ENCODE peak calls at places on chromosomes 4 and X, in four cellular contexts. One of them, this sample, is unnamed. For H3K4me1, the result is how much of the 10 kb centered on the place peaks cover.

GRCh38 chr4:176845636-176846035 is 52.9 kb upstream of the VEGFC start:
- DNase-seq in tibial nerve: no peak
- DNase-seq in cardiac muscle cell: no peak
- DNase-seq in CD8-positive, alpha-beta memory T cell: no peak
- DNase-seq in this sample: no peak

GRCh38 chrX:46687619-46688018 is 71.3 kb downstream of the SLC9A7 start:
- DNase-seq in CD8-positive, alpha-beta memory T cell: no peak
- DNase-seq in cardiac muscle cell: peak
- DNase-seq in tibial nerve: no peak
- DNase-seq in this sample: no peak

GRCh38 chrX:51776851-51777250 is 33.6 kb downstream of the GSPT2 start:
- DNase-seq in tibial nerve: no peak
- DNase-seq in CD8-positive, alpha-beta memory T cell: no peak
- DNase-seq in cardiac muscle cell: no peak
- DNase-seq in this sample: peak

GRCh38 chr4:61201562-61202099 is 1.5 kb downstream of the ADGRL3 start:
- DNase-seq in tibial nerve: no peak
- DNase-seq in CD8-positive, alpha-beta memory T cell: no peak
- DNase-seq in cardiac muscle cell: peak
- DNase-seq in this sample: peak

GRCh38 chr4:103026868-103027267 is 7.4 kb upstream of the SLC9B1 start:
- DNase-seq in tibial nerve: no peak
- DNase-seq in CD8-positive, alpha-beta memory T cell: no peak
- DNase-seq in cardiac muscle cell: no peak
- DNase-seq in this sample: no peak

GRCh38 chr4:176288020-176288419 is 19.0 kb upstream of the ASB5 start:
- DNase-seq in CD8-positive, alpha-beta memory T cell: no peak
- DNase-seq in cardiac muscle cell: no peak
- DNase-seq in tibial nerve: no peak
- DNase-seq in this sample: no peak

GRCh38 chr4:113003841-113004240 is 45.6 kb upstream of the ANK2 start:
- DNase-seq in cardiac muscle cell: no peak
- DNase-seq in CD8-positive, alpha-beta memory T cell: no peak
- DNase-seq in tibial nerve: no peak
- DNase-seq in this sample: no peak

GRCh38 chrX:47229427-47229826 is 3.4 kb upstream of the USP11 start:
- DNase-seq in cardiac muscle cell: no peak
- DNase-seq in CD8-positive, alpha-beta memory T cell: no peak
- DNase-seq in tibial nerve: no peak
- DNase-seq in this sample: no peak

GRCh38 chr4:37132351-37132989 is 112.1 kb upstream of the NWD2 start:
- DNase-seq in tibial nerve: no peak
- DNase-seq in CD8-positive, alpha-beta memory T cell: no peak
- DNase-seq in cardiac muscle cell: no peak
- DNase-seq in this sample: no peak

GRCh38 chr4:89486042-89486441 is 178.4 kb upstream of the GPRIN3 start:
- DNase-seq in tibial nerve: no peak
- DNase-seq in CD8-positive, alpha-beta memory T cell: no peak
- DNase-seq in cardiac muscle cell: peak
- DNase-seq in this sample: no peak

GRCh38 chr4:38837849-38838248 is 18.8 kb downstream of the TLR6 start:
- DNase-seq in CD8-positive, alpha-beta memory T cell: no peak
- DNase-seq in cardiac muscle cell: peak
- DNase-seq in tibial nerve: no peak
- DNase-seq in this sample: no peak

GRCh38 chrX:39443240-39443639 is 642.0 kb downstream of the MID1IP1 start:
- DNase-seq in cardiac muscle cell: no peak
- DNase-seq in CD8-positive, alpha-beta memory T cell: no peak
- DNase-seq in tibial nerve: no peak
- DNase-seq in this sample: no peak

GRCh38 chr4:20126906-20127305 is 124.8 kb upstream of the SLIT2 start:
- DNase-seq in tibial nerve: no peak
- DNase-seq in CD8-positive, alpha-beta memory T cell: no peak
- DNase-seq in cardiac muscle cell: no peak
- DNase-seq in this sample: no peak

GRCh38 chrX:106734827-106735226 is 8.3 kb downstream of the RNF128 start:
- DNase-seq in tibial nerve: no peak
- DNase-seq in cardiac muscle cell: no peak
- DNase-seq in CD8-positive, alpha-beta memory T cell: no peak
- DNase-seq in this sample: no peak

GRCh38 chr4:2047031-2047660 is 12.0 kb upstream of the NAT8L start:
- DNase-seq in cardiac muscle cell: no peak
- DNase-seq in CD8-positive, alpha-beta memory T cell: peak
- DNase-seq in tibial nerve: no peak
- DNase-seq in this sample: no peak

GRCh38 chrX:50430917-50431316 is 39.7 kb downstream of the DGKK start:
- DNase-seq in cardiac muscle cell: no peak
- DNase-seq in tibial nerve: no peak
- DNase-seq in CD8-positive, alpha-beta memory T cell: no peak
- DNase-seq in this sample: no peak

GRCh38 chr4:112284166-112284565 is 1.5 kb downstream of the TIFA start:
- DNase-seq in cardiac muscle cell: peak
- DNase-seq in CD8-positive, alpha-beta memory T cell: no peak
- DNase-seq in tibial nerve: no peak
- DNase-seq in this sample: no peak

GRCh38 chr4:24105183-24106039 is 215.6 kb upstream of the PPARGC1A start:
- DNase-seq in cardiac muscle cell: peak
- DNase-seq in CD8-positive, alpha-beta memory T cell: no peak
- DNase-seq in tibial nerve: no peak
- DNase-seq in this sample: no peak

GRCh38 chr4:140497776-140498636 is at the start of gene MGAT4D:
- DNase-seq in tibial nerve: no peak
- DNase-seq in cardiac muscle cell: peak
- DNase-seq in CD8-positive, alpha-beta memory T cell: no peak
- DNase-seq in this sample: peak

GRCh38 chrX:49230500-49231232 is 2.5 kb downstream of the CACNA1F start:
- DNase-seq in cardiac muscle cell: no peak
- DNase-seq in tibial nerve: no peak
- DNase-seq in CD8-positive, alpha-beta memory T cell: peak
- DNase-seq in this sample: peak

DNA sequence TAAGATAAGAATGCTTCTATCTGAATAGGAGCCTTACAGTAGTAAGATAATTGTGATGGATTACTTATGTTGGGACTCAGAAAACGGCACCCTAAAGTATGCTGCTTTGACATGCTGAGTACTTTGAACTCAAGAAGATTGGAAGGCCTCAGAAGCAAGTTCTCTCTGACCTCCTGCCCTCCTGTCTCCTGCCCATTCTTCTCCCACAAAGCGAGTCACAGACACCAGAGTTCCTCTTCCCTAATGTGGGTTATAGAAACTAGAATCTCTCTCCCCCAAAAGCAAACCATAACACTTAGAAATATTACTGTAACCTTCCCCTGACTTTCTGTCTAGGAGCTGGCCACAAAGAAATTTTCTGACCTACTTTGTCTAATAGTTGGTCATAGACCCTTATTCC is 76.5 kb downstream of the DDIT4L start:
- DNase-seq in CD8-positive, alpha-beta memory T cell: no peak
- DNase-seq in tibial nerve: no peak
- DNase-seq in cardiac muscle cell: no peak
- DNase-seq in this sample: no peak
- H3K4me1 ChIP-seq in CD8-positive, alpha-beta memory T cell: under half
- H3K4me1 ChIP-seq in tibial nerve: under half
- H3K4me1 ChIP-seq in cardiac muscle cell: under half
- H3K4me1 ChIP-seq in this sample: under half

DNA sequence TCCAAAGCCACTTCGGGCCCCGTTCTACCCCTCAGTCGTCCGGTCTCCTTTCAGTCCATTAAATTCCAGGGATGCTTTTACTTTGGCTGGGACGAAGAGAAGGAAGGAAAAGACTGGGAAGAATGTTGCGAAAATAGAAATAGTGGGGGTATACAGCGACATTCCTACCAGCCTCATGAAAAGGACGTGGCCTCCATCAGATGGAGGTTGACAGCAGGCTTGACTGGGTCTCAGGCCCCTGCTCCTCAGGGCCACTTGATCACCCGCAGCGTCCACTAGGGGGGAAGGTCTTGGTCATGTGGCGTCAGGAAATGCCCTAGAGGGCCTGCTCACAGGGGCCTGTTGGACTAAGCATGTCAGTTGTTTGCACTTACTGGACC is 671 bp upstream of the ANKRD50 start:
- DNase-seq in tibial nerve: peak
- DNase-seq in CD8-positive, alpha-beta memory T cell: peak
- DNase-seq in cardiac muscle cell: peak
- DNase-seq in this sample: peak
- H3K4me1 ChIP-seq in tibial nerve: under half
- H3K4me1 ChIP-seq in CD8-positive, alpha-beta memory T cell: under half
- H3K4me1 ChIP-seq in cardiac muscle cell: under half
- H3K4me1 ChIP-seq in this sample: under half

DNA sequence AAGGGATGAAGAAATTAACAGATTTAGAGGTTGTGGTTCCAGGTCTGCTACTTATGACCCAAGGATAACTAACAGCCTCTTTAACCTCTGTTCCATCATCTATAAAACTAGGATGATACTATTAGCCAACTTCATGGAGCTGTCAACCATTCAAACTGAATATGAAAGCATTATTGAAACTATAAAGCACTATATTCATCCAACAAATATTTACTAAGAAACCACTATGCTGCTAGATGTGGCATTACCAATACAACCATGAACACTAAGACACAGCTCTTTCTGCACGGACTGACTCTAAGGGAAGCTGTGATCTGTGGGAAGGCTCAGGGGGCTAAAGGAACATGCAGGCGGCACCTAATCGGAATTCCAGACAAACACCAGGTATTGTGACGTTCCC is 66.0 kb downstream of the APBB2 start:
- DNase-seq in tibial nerve: no peak
- DNase-seq in cardiac muscle cell: no peak
- DNase-seq in CD8-positive, alpha-beta memory T cell: no peak
- DNase-seq in this sample: no peak
- H3K4me1 ChIP-seq in tibial nerve: under half
- H3K4me1 ChIP-seq in cardiac muscle cell: under half
- H3K4me1 ChIP-seq in CD8-positive, alpha-beta memory T cell: under half
- H3K4me1 ChIP-seq in this sample: under half

GRCh38 chr4:183139058-183139740 is 40.1 kb downstream of the WWC2 start:
- DNase-seq in cardiac muscle cell: no peak
- DNase-seq in CD8-positive, alpha-beta memory T cell: no peak
- DNase-seq in tibial nerve: no peak
- DNase-seq in this sample: no peak
- H3K4me1 ChIP-seq in cardiac muscle cell: under half
- H3K4me1 ChIP-seq in CD8-positive, alpha-beta memory T cell: under half
- H3K4me1 ChIP-seq in tibial nerve: under half
- H3K4me1 ChIP-seq in this sample: under half

GRCh38 chr4:169254546-169254983 is 16.2 kb downstream of the SH3RF1 start:
- DNase-seq in cardiac muscle cell: peak
- DNase-seq in tibial nerve: no peak
- DNase-seq in CD8-positive, alpha-beta memory T cell: no peak
- DNase-seq in this sample: peak
- H3K4me1 ChIP-seq in cardiac muscle cell: under half
- H3K4me1 ChIP-seq in tibial nerve: under half
- H3K4me1 ChIP-seq in CD8-positive, alpha-beta memory T cell: under half
- H3K4me1 ChIP-seq in this sample: half or more

GRCh38 chr4:183140911-183141320 is 41.9 kb downstream of the WWC2 start:
- DNase-seq in CD8-positive, alpha-beta memory T cell: no peak
- DNase-seq in cardiac muscle cell: peak
- DNase-seq in tibial nerve: no peak
- DNase-seq in this sample: no peak

GRCh38 chr4:183139972-183140570 is 41.0 kb downstream of the WWC2 start:
- DNase-seq in tibial nerve: no peak
- DNase-seq in cardiac muscle cell: no peak
- DNase-seq in CD8-positive, alpha-beta memory T cell: no peak
- DNase-seq in this sample: no peak

GRCh38 chr4:183145773-183146172 is 46.7 kb downstream of the WWC2 start:
- DNase-seq in cardiac muscle cell: no peak
- DNase-seq in CD8-positive, alpha-beta memory T cell: no peak
- DNase-seq in tibial nerve: no peak
- DNase-seq in this sample: no peak

GRCh38 chr4:183141997-183142396 is 42.9 kb downstream of the WWC2 start:
- DNase-seq in cardiac muscle cell: no peak
- DNase-seq in tibial nerve: no peak
- DNase-seq in CD8-positive, alpha-beta memory T cell: no peak
- DNase-seq in this sample: no peak

GRCh38 chr4:183142566-183143545 is 43.8 kb downstream of the WWC2 start:
- DNase-seq in cardiac muscle cell: peak
- DNase-seq in tibial nerve: no peak
- DNase-seq in CD8-positive, alpha-beta memory T cell: no peak
- DNase-seq in this sample: peak
- H3K4me1 ChIP-seq in cardiac muscle cell: under half
- H3K4me1 ChIP-seq in tibial nerve: under half
- H3K4me1 ChIP-seq in CD8-positive, alpha-beta memory T cell: under half
- H3K4me1 ChIP-seq in this sample: under half

GRCh38 chr4:56910172-56910967 is 2.7 kb downstream of the REST start:
- DNase-seq in CD8-positive, alpha-beta memory T cell: no peak
- DNase-seq in tibial nerve: no peak
- DNase-seq in cardiac muscle cell: no peak
- DNase-seq in this sample: no peak
- H3K4me1 ChIP-seq in CD8-positive, alpha-beta memory T cell: half or more
- H3K4me1 ChIP-seq in tibial nerve: under half
- H3K4me1 ChIP-seq in cardiac muscle cell: under half
- H3K4me1 ChIP-seq in this sample: under half

This sample was measured in testis.